ENCODE peak calls at places on chromosomes 1 and 21, in four cellular contexts. V, K, O and T are unnamed samples.

GRCh38 chr1:246947255-246947654 is 15.5 kb upstream of the AHCTF1 start:
- DNase-seq in V (peak; percentile 71), K (peak; percentile 80), O (peak; percentile 87), T (no peak)

GRCh38 chr1:4700801-4701200 is 46.4 kb downstream of the AJAP1 start:
- DNase-seq in V (no peak), K (no peak), O (no peak), T (peak; percentile 46)

GRCh38 chr1:232038704-232039103 is 412.1 kb downstream of the DISC1 start:
- DNase-seq in V (no peak), K (peak; percentile 6), O (peak; percentile 66), T (no peak)

GRCh38 chr1:236765831-236766230 is 29.3 kb upstream of the MTR start:
- DNase-seq in V (no peak), K (no peak), O (no peak), T (no peak)

GRCh38 chr1:78536427-78536826 is 45.7 kb downstream of the PTGFR start:
- DNase-seq in V (peak; percentile 61), K (peak; percentile 67), O (no peak), T (no peak)

GRCh38 chr21:36804867-36805611 is 106.1 kb downstream of the SIM2 start:
- DNase-seq in V (no peak), K (no peak), O (no peak), T (no peak)

GRCh38 chr1:185439727-185440415 is 122.8 kb upstream of the IVNS1ABP start:
- DNase-seq in V (peak; percentile 81), K (peak; percentile 95), O (peak; percentile 24), T (no peak)

GRCh38 chr1:44602675-44603610 is 71.3 kb downstream of the TMEM53 start:
- DNase-seq in V (no peak), K (no peak), O (no peak), T (no peak)

GRCh38 chr1:55347786-55348185 is 132.6 kb upstream of the USP24 start:
- DNase-seq in V (no peak), K (no peak), O (peak; percentile 17), T (no peak)

GRCh38 chr1:43980255-43981134 is 1.5 kb downstream of the B4GALT2 start:
- DNase-seq in V (peak; percentile 57), K (peak; percentile 66), O (no peak), T (no peak)

GRCh38 chr1:19723874-19724273 is 59.2 kb downstream of the HTR6 start:
- DNase-seq in V (no peak), K (no peak), O (no peak), T (no peak)

GRCh38 chr1:228079013-228079412 is 3.5 kb upstream of the ARF1 start:
- DNase-seq in V (no peak), K (no peak), O (no peak), T (no peak)

GRCh38 chr1:82388679-82389078 is 587.9 kb downstream of the ADGRL2 start:
- DNase-seq in V (peak; percentile 91), K (peak; percentile 15), O (peak; percentile 10), T (no peak)

GRCh38 chr1:48228156-48228555 is 5.6 kb downstream of the SLC5A9 start:
- DNase-seq in V (no peak), K (peak; percentile 15), O (no peak), T (peak; percentile 61)

GRCh38 chr1:230573647-230574046 is 68.6 kb upstream of the COG2 start:
- DNase-seq in V (no peak), K (no peak), O (no peak), T (no peak)

GRCh38 chr1:223177681-223178080 is 34.6 kb upstream of the TLR5 start:
- DNase-seq in V (no peak), K (no peak), O (no peak), T (no peak)

GRCh38 chr1:159646687-159647086 is 59.1 kb downstream of the APCS start:
- DNase-seq in V (no peak), K (no peak), O (no peak), T (no peak)

GRCh38 chr21:37915941-37916794 is at the start of gene KCNJ6:
- DNase-seq in V (peak; percentile 41), K (peak; percentile 82), O (peak; percentile 47), T (peak; percentile 94)

GRCh38 chr1:228094432-228095016 is 8.6 kb downstream of the C1orf35 start:
- DNase-seq in V (no peak), K (no peak), O (no peak), T (no peak)

GRCh38 chr1:59714966-59715365 is 99.8 kb upstream of the HOOK1 start:
- DNase-seq in V (peak; percentile 39), K (no peak), O (no peak), T (no peak)

GRCh38 chr1:51818487-51818886 is 60.0 kb downstream of the NRDC start:
- DNase-seq in V (no peak), K (no peak), O (no peak), T (no peak)

GRCh38 chr21:46498335-46499050 is 39.8 kb downstream of the DIP2A start:
- DNase-seq in V (peak; percentile 44), K (no peak), O (no peak), T (no peak)

GRCh38 chr1:46001087-46001785 is 131.2 kb downstream of the PIK3R3 start:
- DNase-seq in V (no peak), K (no peak), O (no peak), T (no peak)

GRCh38 chr1:222948079-222948478 is 133.2 kb downstream of the DISP1 start:
- DNase-seq in V (no peak), K (peak; percentile 19), O (no peak), T (no peak)

GRCh38 chr1:74468982-74469603 is 43.3 kb downstream of the LRRC53 start:
- DNase-seq in V (peak; percentile 39), K (peak; percentile 58), O (peak; percentile 53), T (peak; percentile 63)

GRCh38 chr1:207644852-207645631 is at the start of gene CR1L:
- DNase-seq in V (peak; percentile 54), K (peak; percentile 79), O (peak; percentile 76), T (peak; percentile 53)

GRCh38 chr1:108962681-108963051 is 618 bp downstream of the CLCC1 start:
- DNase-seq in V (peak; percentile 8), K (peak; percentile 49), O (no peak), T (no peak)

GRCh38 chr21:27060190-27060589 is 93.3 kb upstream of the ADAMTS5 start:
- DNase-seq in V (peak; percentile 37), K (peak; percentile 28), O (no peak), T (no peak)

GRCh38 chr1:184160236-184160635 is 108.7 kb downstream of the TSEN15 start:
- DNase-seq in V (peak; percentile 86), K (peak; percentile 89), O (peak; percentile 9), T (no peak)

GRCh38 chr1:36136535-36136934 is 11.5 kb upstream of the COL8A2 start:
- DNase-seq in V (peak; percentile 94), K (peak; percentile 95), O (peak; percentile 83), T (no peak)

GRCh38 chr1:213539464-213539863 is 448.3 kb upstream of the PROX1 start:
- DNase-seq in V (no peak), K (no peak), O (no peak), T (no peak)

GRCh38 chr1:85734961-85735360 is 26.7 kb upstream of the ZNHIT6 start:
- DNase-seq in V (no peak), K (no peak), O (no peak), T (no peak)

GRCh38 chr1:7538033-7538432 is 233.1 kb upstream of the VAMP3 start:
- DNase-seq in V (peak; percentile 65), K (peak; percentile 69), O (peak; percentile 36), T (no peak)

GRCh38 chr1:33128781-33129180 is 47.8 kb downstream of the AZIN2 start:
- DNase-seq in V (no peak), K (no peak), O (no peak), T (no peak)
- H3K9ac ChIP-seq in V (no peak overlapping the region), K (no peak overlapping the region), O (no peak overlapping the region), T (no peak overlapping the region)

DNA sequence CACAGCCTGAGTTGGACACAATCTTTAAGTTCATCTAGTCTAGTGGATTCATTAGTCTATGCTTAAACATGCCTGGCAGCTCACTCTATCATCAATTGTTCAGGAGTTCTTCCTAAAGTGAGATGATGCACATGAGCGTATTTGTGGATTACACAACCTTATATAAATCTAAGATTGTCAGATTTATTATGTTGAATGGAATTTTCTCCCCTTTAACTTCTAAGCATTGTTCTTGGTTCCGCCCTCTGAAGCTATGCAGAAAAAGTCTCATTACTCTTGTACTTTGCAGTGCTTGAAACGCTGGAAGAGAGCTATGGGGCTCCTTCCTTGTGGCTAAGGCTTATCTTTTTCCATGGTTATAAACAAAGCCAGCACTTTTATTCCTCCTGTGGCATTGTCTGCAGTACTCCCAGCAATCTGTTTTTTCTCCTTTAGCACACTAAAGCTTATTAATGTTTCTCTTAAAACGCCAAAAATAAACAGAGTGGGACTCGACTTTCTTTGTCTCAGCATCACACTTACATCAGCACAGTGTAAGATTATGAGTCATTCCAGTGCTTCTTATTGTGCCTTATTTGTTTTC is 316.8 kb upstream of the CAMK1G start:
- DNase-seq in V (peak; percentile 32), K (peak; percentile 26), O (no peak), T (no peak)
- H3K4me2 ChIP-seq in V (no peak overlapping the region), K (no peak overlapping the region), O (no peak overlapping the region), T (no peak overlapping the region)

GRCh38 chr1:27403931-27404330 is 11.5 kb downstream of the GPR3 start:
- DNase-seq in V (no peak), K (no peak), O (no peak), T (no peak)
- H3K9ac ChIP-seq in V (no peak overlapping the region), K (peak overlapping the region; percentile 69), O (no peak overlapping the region), T (no peak overlapping the region)

DNA sequence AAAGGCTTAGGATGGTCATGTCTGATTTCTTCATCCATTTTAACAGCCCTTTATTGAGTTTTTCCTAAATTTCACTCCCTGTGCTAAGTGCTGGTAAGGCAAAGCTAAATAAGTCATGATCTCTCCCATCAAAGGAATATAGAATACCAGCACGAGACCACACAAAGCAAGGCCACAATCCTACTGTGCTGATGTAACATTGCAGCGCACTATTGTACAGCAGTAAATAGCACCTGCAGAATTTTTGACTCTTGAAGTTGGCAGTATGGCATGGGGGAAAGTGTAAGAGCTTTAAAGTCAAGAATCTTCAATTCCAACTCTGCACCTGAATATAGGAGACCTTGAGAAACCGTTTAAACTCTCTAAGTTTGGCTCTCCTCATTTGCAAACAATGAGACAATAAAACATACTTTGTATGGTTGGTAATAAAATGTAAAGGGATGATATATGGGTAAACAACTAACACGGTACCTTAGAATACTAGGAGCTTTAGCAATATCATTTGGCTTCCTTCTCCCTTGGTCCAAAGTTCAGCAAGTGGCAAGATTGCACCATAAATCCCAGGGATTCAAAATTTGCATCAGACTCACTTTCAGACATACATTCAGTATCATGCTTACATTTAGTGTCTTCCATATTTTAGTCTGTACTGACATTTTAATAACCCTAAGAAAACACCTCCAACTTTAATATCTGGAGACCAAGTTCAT is 132.9 kb upstream of the PRDX6 start:
- DNase-seq in V (no peak), K (no peak), O (no peak), T (no peak)
- H3K4me2 ChIP-seq in V (no peak overlapping the region), K (no peak overlapping the region), O (no peak overlapping the region), T (no peak overlapping the region)

GRCh38 chr1:210654176-210654786 is 325.6 kb downstream of the HHAT start:
- DNase-seq in V (no peak), K (peak; percentile 3), O (no peak), T (no peak)
- H3K9ac ChIP-seq in V (no peak overlapping the region), K (no peak overlapping the region), O (no peak overlapping the region), T (no peak overlapping the region)

GRCh38 chr1:97385536-97385935 is 535.3 kb downstream of the DPYD start:
- DNase-seq in V (peak; percentile 65), K (no peak), O (no peak), T (no peak)

GRCh38 chr1:97379387-97380075 is 541.3 kb downstream of the DPYD start:
- DNase-seq in V (peak; percentile 84), K (peak; percentile 94), O (no peak), T (no peak)

GRCh38 chr1:97378596-97378995 is 542.2 kb downstream of the DPYD start:
- DNase-seq in V (peak; percentile 38), K (peak; percentile 23), O (peak; percentile 12), T (no peak)

GRCh38 chr1:97384294-97384952 is 536.4 kb downstream of the DPYD start:
- DNase-seq in V (peak; percentile 99), K (peak; percentile 87), O (peak; percentile 73), T (no peak)
- H3K4me2 ChIP-seq in V (no peak overlapping the region), K (peak overlapping the region; percentile 64), O (peak overlapping the region; percentile 17), T (no peak overlapping the region)